ENCODE peak calls at places on chromosomes 6 and 20, in seven cellular contexts. N, B, J, U, Y, R and W are unnamed samples.

GRCh38 chr6:134630468-134631180 is 312.7 kb upstream of the SGK1 start:
- DNase-seq in N (no peak), B (no peak), J (no peak), U (no peak), Y (no peak), R (no peak), W (no peak)

GRCh38 chr6:134802426-134803058 is 147.4 kb downstream of the ALDH8A1 start:
- DNase-seq in N (no peak), B (peak; percentile 78), J (no peak), U (no peak), Y (peak; percentile 33), R (no peak), W (peak; percentile 91)

GRCh38 chr20:11266571-11266970 is 592.8 kb upstream of the JAG1 start:
- DNase-seq in N (no peak), B (no peak), J (no peak), U (no peak), Y (no peak), R (no peak), W (no peak)

GRCh38 chr6:45763281-45763680 is 252.4 kb downstream of the CLIC5 start:
- DNase-seq in N (no peak), B (no peak), J (no peak), U (no peak), Y (no peak), R (no peak), W (no peak)

GRCh38 chr20:47506850-47507249 is 5.2 kb downstream of the NCOA3 start:
- DNase-seq in N (no peak), B (no peak), J (no peak), U (peak; percentile 24), Y (no peak), R (no peak), W (no peak)

GRCh38 chr6:68777956-68778355 is 142.9 kb downstream of the ADGRB3 start:
- DNase-seq in N (peak; percentile 12), B (no peak), J (no peak), U (no peak), Y (peak; percentile 44), R (no peak), W (no peak)

GRCh38 chr6:142413111-142413510 is 111.3 kb downstream of the ADGRG6 start:
- DNase-seq in N (no peak), B (no peak), J (no peak), U (no peak), Y (no peak), R (no peak), W (no peak)

GRCh38 chr6:37954791-37955190 is 135.3 kb downstream of the ZFAND3 start:
- DNase-seq in N (no peak), B (no peak), J (no peak), U (no peak), Y (no peak), R (no peak), W (no peak)

GRCh38 chr20:9483131-9483530 is 31.3 kb upstream of the LAMP5 start:
- DNase-seq in N (no peak), B (no peak), J (no peak), U (no peak), Y (peak; percentile 7), R (no peak), W (no peak)

GRCh38 chr6:69917834-69918233 is 51.5 kb downstream of the COL19A1 start:
- DNase-seq in N (no peak), B (peak; percentile 64), J (no peak), U (no peak), Y (peak; percentile 81), R (no peak), W (peak; percentile 72)

GRCh38 chr20:38127011-38127621 is 38.0 kb downstream of the TGM2 start:
- DNase-seq in N (no peak), B (peak; percentile 52), J (peak; percentile 40), U (peak; percentile 27), Y (peak; percentile 80), R (no peak), W (no peak)

GRCh38 chr6:125268765-125269164 is 33.0 kb downstream of the HDDC2 start:
- DNase-seq in N (no peak), B (no peak), J (no peak), U (no peak), Y (no peak), R (no peak), W (no peak)

GRCh38 chr6:29426654-29427053 is 11.9 kb downstream of the OR12D1 start:
- DNase-seq in N (no peak), B (no peak), J (no peak), U (no peak), Y (no peak), R (no peak), W (no peak)

GRCh38 chr6:159594750-159595117 is 98.3 kb downstream of the SOD2 start:
- DNase-seq in N (no peak), B (no peak), J (no peak), U (no peak), Y (peak; percentile 87), R (no peak), W (peak; percentile 62)

GRCh38 chr20:33771938-33772337 is 39.2 kb upstream of the CHMP4B start:
- DNase-seq in N (no peak), B (no peak), J (no peak), U (no peak), Y (no peak), R (no peak), W (no peak)

GRCh38 chr6:23656257-23656731 is 469.7 kb upstream of the NRSN1 start:
- DNase-seq in N (peak; percentile 11), B (no peak), J (no peak), U (no peak), Y (no peak), R (no peak), W (no peak)

GRCh38 chr6:36933102-36933501 is 21.4 kb upstream of the PI16 start:
- DNase-seq in N (no peak), B (no peak), J (no peak), U (no peak), Y (no peak), R (no peak), W (no peak)

GRCh38 chr6:120899932-120900331 is 434.3 kb downstream of the TBC1D32 start:
- DNase-seq in N (no peak), B (no peak), J (no peak), U (no peak), Y (no peak), R (no peak), W (no peak)

DNA sequence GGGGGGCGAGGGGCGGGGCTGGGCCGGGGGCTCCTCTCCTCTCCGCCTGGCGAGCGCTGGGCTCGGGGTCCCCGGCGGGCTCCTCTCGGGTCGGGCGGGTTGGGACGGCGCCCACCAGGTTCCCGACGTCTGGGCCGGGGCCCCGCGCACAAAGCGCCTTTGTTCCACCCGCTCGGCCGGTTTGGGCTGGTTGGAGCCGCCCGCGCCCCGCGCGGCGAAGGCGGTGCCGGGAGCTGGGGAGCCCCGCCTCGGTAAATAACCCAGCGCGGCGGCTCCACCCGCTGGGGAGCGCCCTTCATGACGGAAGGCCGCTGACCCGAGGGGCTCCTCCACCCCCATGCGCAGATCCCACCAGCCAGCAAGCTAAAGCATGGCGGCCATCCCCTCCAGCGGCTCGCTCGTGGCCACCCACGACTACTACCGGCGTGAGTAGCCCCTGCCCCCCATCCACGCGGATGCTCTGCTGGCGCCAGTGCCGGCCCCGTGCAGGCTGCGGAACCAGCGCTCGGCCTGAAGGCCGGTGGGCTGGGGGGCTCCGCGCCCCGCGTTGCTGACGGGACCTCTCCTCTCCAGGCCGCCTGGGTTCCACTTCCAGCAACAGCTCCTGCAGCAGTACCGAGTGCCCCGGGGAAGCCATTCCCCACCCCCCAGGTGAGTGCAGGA is 505 bp downstream of the PPDPF start:
- DNase-seq in N (peak; percentile 80), B (no peak), J (peak; percentile 66), U (peak; percentile 83), Y (peak; percentile 62), R (peak; percentile 75), W (no peak)
- TF ChIP-seq CTCF in N (peak; percentile 4), B (no peak), J (no peak), U (no peak), Y (no peak), R (peak; percentile 34), W (no peak)

DNA sequence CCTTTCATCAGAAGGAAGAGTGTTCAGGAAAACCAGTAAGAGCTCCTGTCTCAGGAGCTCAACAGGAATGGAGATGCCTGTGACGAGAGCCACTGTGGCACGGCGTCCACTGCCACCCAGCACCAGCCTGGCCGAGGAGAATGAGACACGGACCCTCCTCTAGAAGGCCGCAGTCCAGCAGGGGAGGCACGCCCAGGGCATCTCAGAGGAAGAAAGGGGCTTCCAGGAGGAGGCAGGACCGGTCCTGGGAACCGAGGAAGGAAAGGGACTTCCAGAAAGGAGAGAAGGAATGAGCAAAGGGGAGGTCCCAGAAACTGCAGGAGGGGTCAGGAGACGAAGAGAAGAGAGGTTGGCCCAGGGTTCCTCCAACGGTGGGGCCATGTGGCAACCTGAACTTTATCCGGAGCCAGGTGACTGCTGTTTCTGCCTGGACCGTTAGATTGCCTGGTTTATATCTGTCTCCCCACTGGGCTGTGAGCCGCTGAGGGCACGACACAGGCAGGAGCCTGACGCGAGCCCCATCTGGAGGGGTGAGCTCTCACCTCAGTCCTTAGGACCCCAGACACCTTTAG is 26.8 kb downstream of the BFSP1 start:
- DNase-seq in N (no peak), B (no peak), J (no peak), U (peak; percentile 75), Y (no peak), R (no peak), W (no peak)
- H3K4me3 ChIP-seq in N (peak overlapping the region; percentile 13), B (no peak overlapping the region), J (peak overlapping the region; percentile 63), U (no peak overlapping the region), Y (no peak overlapping the region), R (no peak overlapping the region), W (peak overlapping the region; percentile 55)

DNA sequence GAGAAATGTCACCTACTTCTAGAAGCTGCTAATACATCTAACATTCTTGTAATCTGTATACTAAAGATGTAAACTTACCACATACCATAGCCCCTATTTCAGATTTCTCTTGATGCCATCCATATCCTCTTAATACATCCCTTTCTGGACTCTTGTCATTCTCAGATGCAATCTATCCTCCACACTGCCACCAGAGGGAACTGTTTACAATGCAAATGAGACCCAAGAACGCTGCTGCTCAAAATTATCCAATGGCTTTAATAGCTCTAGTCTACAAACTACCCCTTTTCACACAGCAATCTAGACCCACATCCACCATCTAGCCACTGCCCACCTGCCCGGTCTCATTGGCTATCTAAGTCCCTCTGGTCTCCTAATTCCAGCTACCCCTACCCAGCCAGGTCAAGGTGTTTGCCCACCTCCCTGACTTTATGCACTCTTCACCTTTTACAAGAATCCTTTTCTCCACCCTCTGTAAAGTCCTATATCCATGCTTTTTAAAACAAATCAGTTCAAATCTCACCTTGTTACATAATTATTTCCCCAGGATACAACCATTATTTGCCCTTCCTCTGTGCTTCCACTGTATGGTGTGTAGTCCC is 14.8 kb downstream of the FAXC start:
- DNase-seq in N (peak; percentile 57), B (peak; percentile 25), J (no peak), U (peak; percentile 72), Y (peak; percentile 59), R (no peak), W (no peak)
- TF ChIP-seq CTCF in N (peak; percentile 64), B (peak; percentile 71), J (peak; percentile 39), U (peak; percentile 76), Y (peak; percentile 72), R (peak; percentile 55), W (peak; percentile 81)

DNA sequence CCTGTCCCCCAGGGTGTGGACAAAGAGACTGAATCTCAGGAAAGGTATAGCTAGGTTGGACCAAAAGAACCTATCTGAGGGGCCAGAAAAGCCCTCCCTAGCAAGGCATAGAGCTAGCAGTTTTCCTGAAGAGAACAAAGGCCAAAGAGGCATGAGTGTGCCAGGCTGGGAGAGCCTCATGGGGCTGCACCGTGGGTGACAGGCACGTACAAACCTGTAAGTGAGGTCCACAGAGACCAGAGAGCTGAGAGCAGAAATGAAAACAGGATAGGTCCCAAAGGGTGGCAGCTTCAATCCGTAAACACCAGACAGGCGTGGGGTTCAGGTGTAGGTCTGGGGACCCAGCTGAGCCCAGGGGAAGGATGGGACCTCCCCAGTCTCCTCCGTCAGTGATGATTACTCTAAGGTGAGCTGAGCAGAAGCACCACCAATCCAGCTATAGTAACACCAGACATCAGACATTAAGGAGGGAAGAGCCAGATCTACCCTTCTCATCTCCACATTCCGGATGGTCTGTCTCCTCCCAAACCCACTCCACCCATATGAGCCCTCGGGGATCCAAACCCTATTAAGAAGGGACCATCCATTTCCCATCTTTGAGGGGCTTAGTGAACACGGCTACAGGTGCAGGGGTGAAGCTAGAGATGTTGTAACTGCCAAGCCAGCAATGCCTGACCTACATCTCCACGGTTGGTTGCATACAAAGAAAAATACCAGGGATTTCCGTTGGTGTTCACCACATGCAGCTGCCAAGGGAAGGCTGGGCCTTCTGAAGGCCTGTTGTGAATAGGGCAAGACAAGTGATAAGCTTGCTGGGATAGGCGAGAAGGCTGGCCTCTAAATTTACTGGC is 38.3 kb downstream of the BCL2L1 start:
- DNase-seq in N (no peak), B (peak; percentile 51), J (no peak), U (no peak), Y (no peak), R (no peak), W (peak; percentile 69)
- H3K4me3 ChIP-seq in N (no peak overlapping the region), B (no peak overlapping the region), J (no peak overlapping the region), U (no peak overlapping the region), Y (no peak overlapping the region), R (no peak overlapping the region), W (no peak overlapping the region)